ENCODE peak calls at places on chromosomes 5 and 9, in four cellular contexts. W is HEK293T, P is K562, C is GM12878. Z is an unnamed sample.

GRCh38 chr5:158805195-158805594 is 294.5 kb downstream of the EBF1 start:
- DNase-seq in P (no peak), W (no peak), C (no peak), Z (no peak)

GRCh38 chr5:78519198-78519941 is 129.2 kb downstream of the LHFPL2 start:
- DNase-seq in P (no peak), W (no peak), C (no peak), Z (no peak)

GRCh38 chr9:114988962-114989599 is 58.7 kb upstream of the TNFSF8 start:
- DNase-seq in P (no peak), C (peak), W (no peak), Z (no peak)

GRCh38 chr5:55638455-55638854 is 73.7 kb downstream of the SLC38A9 start:
- DNase-seq in C (no peak), P (no peak), W (no peak), Z (no peak)

GRCh38 chr9:124758691-124759090 is 12.4 kb downstream of the NR6A1 start:
- DNase-seq in W (no peak), P (no peak), C (no peak), Z (no peak)

GRCh38 chr5:11214851-11215250 is 453.8 kb upstream of the DAP start:
- DNase-seq in W (no peak), C (no peak), P (no peak), Z (no peak)

GRCh38 chr5:155418960-155419579 is 405.5 kb downstream of the KIF4B start:
- DNase-seq in C (no peak), W (no peak), P (no peak), Z (peak)

GRCh38 chr9:93196095-93197055 is 12.4 kb downstream of the WNK2 start:
- DNase-seq in P (no peak), W (no peak), C (no peak), Z (peak)

GRCh38 chr9:98108540-98109031 is 10.4 kb downstream of the TRIM14 start:
- DNase-seq in P (no peak), C (peak), W (no peak), Z (no peak)

GRCh38 chr9:32867601-32868204 is 84.4 kb downstream of the TMEM215 start:
- DNase-seq in W (no peak), P (no peak), C (no peak), Z (no peak)

GRCh38 chr5:132020568-132021339 is 9.3 kb upstream of the ACSL6 start:
- DNase-seq in P (peak), C (no peak), W (no peak), Z (no peak)

GRCh38 chr5:137098663-137099062 is 400.5 kb downstream of the SPOCK1 start:
- DNase-seq in W (no peak), P (no peak), C (no peak), Z (no peak)

GRCh38 chr5:154829589-154830218 is 20.7 kb downstream of the FAXDC2 start:
- DNase-seq in C (no peak), P (no peak), W (no peak), Z (no peak)

GRCh38 chr9:116501871-116502270 is 185.2 kb upstream of the TRIM32 start:
- DNase-seq in P (no peak), W (no peak), C (no peak), Z (no peak)

GRCh38 chr9:93058357-93059096 is at the start of gene SUSD3:
- DNase-seq in C (peak), W (no peak), P (peak), Z (peak)

GRCh38 chr9:82104252-82104651 is 115.7 kb downstream of the SPATA31D1 start:
- DNase-seq in P (no peak), W (no peak), C (no peak), Z (no peak)

GRCh38 chr5:171535162-171535561 is 115.7 kb downstream of the FGF18 start:
- DNase-seq in W (no peak), C (no peak), P (no peak), Z (no peak)

GRCh38 chr5:34541067-34541466 is 115.1 kb upstream of the RAI14 start:
- DNase-seq in P (no peak), C (no peak), W (no peak), Z (no peak)

GRCh38 chr5:4700886-4701285 is 439.2 kb upstream of the ADAMTS16 start:
- DNase-seq in C (no peak), P (no peak), W (no peak), Z (no peak)

GRCh38 chr5:4699592-4699991 is 440.5 kb upstream of the ADAMTS16 start:
- DNase-seq in C (no peak), W (no peak), P (no peak), Z (no peak)

GRCh38 chr5:4698596-4698995 is 441.5 kb upstream of the ADAMTS16 start:
- DNase-seq in W (no peak), C (no peak), P (no peak), Z (no peak)

DNA sequence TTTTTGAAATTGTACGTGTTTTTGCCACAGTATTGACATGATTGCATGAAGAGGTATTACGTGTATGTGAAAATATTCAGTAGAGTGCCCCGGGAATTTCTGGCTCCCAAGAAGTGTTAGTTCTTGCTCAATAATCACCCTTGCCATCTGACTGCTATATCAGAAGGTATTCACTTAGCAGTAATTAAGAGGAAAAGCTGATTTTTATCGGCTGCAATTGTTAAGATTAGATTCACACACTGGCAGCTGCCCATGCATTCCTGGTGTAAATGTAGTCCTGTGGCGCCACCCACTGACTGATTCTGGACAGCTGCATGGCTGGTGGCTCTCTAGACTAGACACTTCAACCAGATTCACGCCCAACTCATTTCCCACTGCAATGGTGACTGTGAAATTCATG is 440.0 kb upstream of the ADAMTS16 start:
- DNase-seq in W (peak), P (peak), C (no peak), Z (peak)
- TF ChIP-seq FOXK2 in W (no peak), P (no peak), C (no peak), Z (no peak)

DNA sequence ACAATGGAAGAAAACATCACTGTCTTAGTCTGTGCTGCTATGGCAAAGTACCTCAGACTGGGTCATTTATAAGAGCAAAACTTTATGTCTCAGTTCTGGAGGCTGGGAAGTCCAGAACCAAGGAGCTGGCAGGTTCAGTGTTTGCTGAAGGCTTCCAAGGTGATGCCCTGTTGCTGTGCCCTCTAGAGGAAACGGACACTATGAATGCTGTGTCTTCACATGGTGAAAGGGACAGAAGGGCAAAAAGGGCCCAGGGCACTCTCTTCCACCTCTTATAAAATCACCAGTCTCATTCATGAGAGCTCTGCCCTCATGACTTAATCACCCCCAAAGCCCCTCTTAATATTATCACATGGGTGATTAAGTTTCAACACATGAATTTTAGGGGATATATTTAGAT is 143.5 kb downstream of the FANCC start:
- DNase-seq in C (no peak), W (no peak), P (no peak), Z (no peak)
- TF ChIP-seq FOXK2 in C (no peak), W (no peak), P (no peak), Z (no peak)

GRCh38 chr9:72129271-72130156 is 19.7 kb upstream of the GDA start:
- DNase-seq in W (no peak), C (no peak), P (no peak), Z (peak)
- TF ChIP-seq FOXK2 in W (no peak), C (no peak), P (no peak), Z (no peak)

DNA sequence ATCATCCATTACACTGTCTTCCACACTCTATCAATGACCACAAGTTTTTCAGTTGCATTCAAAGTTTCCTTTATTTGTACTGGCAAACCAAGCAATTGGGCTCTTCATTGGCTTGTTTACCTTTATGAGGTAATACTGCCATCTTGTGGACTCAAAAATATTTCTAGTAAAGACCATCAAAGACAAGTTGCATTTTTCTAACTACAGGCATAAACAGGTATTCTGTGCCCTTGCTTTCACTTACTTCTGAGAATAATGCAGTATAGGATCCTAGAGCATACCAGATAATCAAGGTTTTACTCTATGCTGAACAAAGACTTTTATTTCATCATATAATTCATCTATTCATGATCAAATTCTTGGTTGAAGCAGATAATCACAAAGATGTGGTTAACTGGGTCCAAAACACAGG is 173.7 kb upstream of the POU5F2 start:
- DNase-seq in C (peak), W (peak), P (peak), Z (peak)
- TF ChIP-seq FOXK2 in C (no peak), W (no peak), P (no peak), Z (no peak)

GRCh38 chr9:8733096-8733954 is 933.7 kb upstream of the DMAC1 start:
- DNase-seq in P (no peak), C (no peak), W (peak), Z (no peak)
- TF ChIP-seq FOXK2 in P (no peak), C (no peak), W (no peak), Z (no peak)

GRCh38 chr5:145324767-145325479 is 510.2 kb downstream of the PRELID2 start:
- DNase-seq in W (no peak), P (no peak), C (no peak), Z (no peak)

GRCh38 chr5:145324101-145324500 is 511.0 kb downstream of the PRELID2 start:
- DNase-seq in C (no peak), W (no peak), P (no peak), Z (no peak)
- TF ChIP-seq FOXK2 in C (no peak), W (no peak), P (no peak), Z (no peak)

GRCh38 chr9:88270398-88270797 is 117.8 kb upstream of the SPIN1 start:
- DNase-seq in C (no peak), W (no peak), P (no peak), Z (no peak)

GRCh38 chr9:88267283-88267682 is 121.0 kb upstream of the SPIN1 start:
- DNase-seq in P (no peak), C (no peak), W (no peak), Z (peak)

GRCh38 chr9:88266416-88266815 is 121.8 kb upstream of the SPIN1 start:
- DNase-seq in W (no peak), C (no peak), P (no peak), Z (no peak)

GRCh38 chr9:88272986-88273385 is 115.3 kb upstream of the SPIN1 start:
- DNase-seq in C (no peak), P (no peak), W (no peak), Z (no peak)

DNA sequence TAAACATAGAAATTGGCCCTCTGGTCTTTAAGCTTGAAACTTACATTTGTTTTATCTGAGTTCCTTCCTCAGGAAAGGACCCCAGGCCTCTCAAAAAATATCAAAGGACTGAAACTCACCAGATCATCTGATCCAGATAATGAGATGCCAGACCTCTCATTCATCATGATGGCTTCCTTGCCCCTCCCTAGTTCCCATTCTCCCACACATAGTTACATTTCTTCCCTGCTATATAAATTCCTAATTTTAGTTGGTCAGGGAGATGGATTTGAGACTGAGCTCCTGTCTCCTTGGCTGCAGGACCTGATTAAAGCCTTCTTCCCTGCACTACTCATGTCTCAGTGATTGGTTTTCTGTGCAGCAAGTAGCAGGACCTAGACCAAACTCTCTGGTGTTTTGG is 119.4 kb upstream of the SPIN1 start:
- DNase-seq in P (no peak), W (no peak), C (no peak), Z (no peak)
- TF ChIP-seq FOXK2 in P (no peak), W (no peak), C (no peak), Z (no peak)

GRCh38 chr9:137271696-137272076 is 5.8 kb upstream of the TOR4A start:
- DNase-seq in C (no peak), W (no peak), P (no peak), Z (no peak)

GRCh38 chr9:137273095-137273490 is 4.4 kb upstream of the TOR4A start:
- DNase-seq in C (no peak), W (no peak), P (no peak), Z (no peak)

GRCh38 chr9:137270929-137271695 is 6.4 kb upstream of the TOR4A start:
- DNase-seq in W (no peak), P (no peak), C (no peak), Z (no peak)

GRCh38 chr9:137273616-137274320 is 3.8 kb upstream of the TOR4A start:
- DNase-seq in C (no peak), P (peak), W (no peak), Z (no peak)

GRCh38 chr9:137272241-137273094 is 5.1 kb upstream of the TOR4A start:
- DNase-seq in P (no peak), W (no peak), C (no peak), Z (no peak)
- TF ChIP-seq FOXK2 in P (no peak), W (no peak), C (no peak), Z (no peak)

GRCh38 chr5:151458314-151458713 is 10.9 kb downstream of the SLC36A1 start:
- DNase-seq in C (no peak), W (no peak), P (no peak), Z (no peak)

GRCh38 chr5:151463137-151464029 is 16.0 kb downstream of the SLC36A1 start:
- DNase-seq in W (peak), P (no peak), C (no peak), Z (peak)

GRCh38 chr5:151456321-151456940 is 9.0 kb downstream of the SLC36A1 start:
- DNase-seq in P (no peak), W (no peak), C (no peak), Z (no peak)

GRCh38 chr5:151461312-151461711 is 13.9 kb downstream of the SLC36A1 start:
- DNase-seq in C (peak), P (no peak), W (no peak), Z (no peak)

GRCh38 chr5:151459680-151460079 is 12.3 kb downstream of the SLC36A1 start:
- DNase-seq in C (no peak), W (no peak), P (no peak), Z (no peak)
- TF ChIP-seq FOXK2 in C (no peak), W (no peak), P (no peak), Z (no peak)

GRCh38 chr9:86684148-86684547 is 263.2 kb downstream of the GAS1 start:
- DNase-seq in P (no peak), C (no peak), W (no peak), Z (no peak)
- TF ChIP-seq FOXK2 in P (no peak), C (no peak), W (no peak), Z (no peak)

Z was measured in HepG2.